ENCODE peak calls at places on chromosomes 13 and 19, in six cellular contexts. F, E, K, C, Q and G are unnamed samples.

GRCh38 chr13:26867451-26868067 is 107.0 kb upstream of the GPR12 start:
- DNase-seq in E (peak), Q (no peak), F (no peak), K (no peak), C (no peak), G (peak)

GRCh38 chr19:46205183-46205984 is 24.2 kb upstream of the IGFL1 start:
- DNase-seq in E (no peak), K (no peak), F (no peak), C (no peak), Q (no peak), G (no peak)

GRCh38 chr19:45569619-45570421 is 14.8 kb downstream of the OPA3 start:
- DNase-seq in E (peak), Q (peak), C (no peak), F (no peak), K (no peak), G (peak)

GRCh38 chr19:661427-662196 is 1.4 kb downstream of the RNF126 start:
- DNase-seq in Q (no peak), C (no peak), K (no peak), F (no peak), E (no peak), G (peak)

GRCh38 chr13:23380534-23380933 is 53.0 kb downstream of the SACS start:
- DNase-seq in K (no peak), E (no peak), Q (no peak), C (no peak), F (no peak), G (no peak)

GRCh38 chr13:40539954-40540706 is 126.3 kb downstream of the FOXO1 start:
- DNase-seq in Q (no peak), C (peak), E (no peak), F (peak), K (no peak), G (no peak)

GRCh38 chr19:30522359-30522758 is 150.2 kb downstream of the ZNF536 start:
- DNase-seq in C (no peak), F (no peak), Q (no peak), K (no peak), E (no peak), G (no peak)

GRCh38 chr13:45406421-45406820 is 11.8 kb downstream of the SLC25A30 start:
- DNase-seq in Q (no peak), F (no peak), E (no peak), K (no peak), C (no peak), G (no peak)

GRCh38 chr19:9796113-9796773 is 22.6 kb downstream of the FBXL12 start:
- DNase-seq in K (peak), Q (peak), C (peak), F (peak), E (peak), G (peak)

GRCh38 chr13:72186730-72187422 is 319.9 kb upstream of the DACH1 start:
- DNase-seq in Q (no peak), C (no peak), K (no peak), F (no peak), E (no peak), G (no peak)